ENCODE peak calls at places on chromosome 12, in ten cellular contexts. P is AG04449; Z is dorsolateral prefrontal cortex; N is astrocyte of the spinal cord; C is CD8-positive, alpha-beta T cell; D is AG09309; J is CD8-positive, alpha-beta memory T cell; X is AG04450; B is OCI-LY7; F is endodermal cell. A is an unnamed sample.

GRCh38 chr12:32548691-32549412 is 130.2 kb upstream of the DNM1L start:
- DNase-seq in P (peak; percentile 54), Z (no peak), N (peak; percentile 95), C (no peak), D (peak; percentile 67), J (no peak), X (no peak), B (no peak), F (peak; percentile 45), A (peak; percentile 96)

GRCh38 chr12:104414581-104415305 is 42.0 kb upstream of the CHST11 start:
- DNase-seq in P (no peak), Z (no peak), N (peak; percentile 23), C (no peak), D (no peak), J (no peak), X (no peak), B (peak; percentile 51), F (peak; percentile 99), A (no peak)

GRCh38 chr12:11882301-11883019 is 188.3 kb upstream of the BCL2L14 start:
- DNase-seq in P (no peak), Z (no peak), N (no peak), C (no peak), D (no peak), J (no peak), X (no peak), B (no peak), F (no peak), A (no peak)

GRCh38 chr12:133080051-133080618 is 588 bp upstream of the ZNF140 start:
- DNase-seq in P (peak; percentile 98), Z (peak; percentile 98), N (peak; percentile 100), C (peak; percentile 99), D (peak; percentile 98), J (peak; percentile 96), X (peak; percentile 99), B (peak; percentile 99), F (peak; percentile 100), A (peak; percentile 97)

GRCh38 chr12:71440393-71441349 is 1.1 kb downstream of the LGR5 start:
- DNase-seq in P (no peak), Z (no peak), N (no peak), C (no peak), D (no peak), J (no peak), X (no peak), B (no peak), F (peak; percentile 81), A (no peak)

GRCh38 chr12:129169928-129170327 is 316.6 kb downstream of the GLT1D1 start:
- DNase-seq in P (no peak), Z (no peak), N (no peak), C (no peak), D (no peak), J (no peak), X (no peak), B (no peak), F (no peak), A (no peak)

GRCh38 chr12:66129934-66130266 is 650 bp downstream of the LLPH start:
- DNase-seq in P (no peak), Z (no peak), N (peak; percentile 22), C (no peak), D (no peak), J (no peak), X (no peak), B (no peak), F (peak; percentile 67), A (no peak)

GRCh38 chr12:43737646-43738045 is 20.9 kb downstream of the PUS7L start:
- DNase-seq in P (no peak), Z (no peak), N (peak; percentile 68), C (no peak), D (no peak), J (no peak), X (no peak), B (no peak), F (no peak), A (no peak)

GRCh38 chr12:6092784-6093722 is 31.4 kb downstream of the VWF start:
- DNase-seq in P (no peak), Z (no peak), N (peak; percentile 91), C (no peak), D (peak; percentile 56), J (no peak), X (peak; percentile 69), B (no peak), F (peak; percentile 84), A (peak; percentile 54)

GRCh38 chr12:97267166-97267565 is 195.4 kb upstream of the RMST start:
- DNase-seq in P (no peak), Z (no peak), N (no peak), C (no peak), D (no peak), J (no peak), X (no peak), B (no peak), F (no peak), A (no peak)

GRCh38 chr12:63989301-63989845 is 144.9 kb downstream of the SRGAP1 start:
- DNase-seq in P (no peak), Z (no peak), N (peak; percentile 70), C (no peak), D (no peak), J (no peak), X (no peak), B (no peak), F (no peak), A (no peak)

GRCh38 chr12:110669193-110669502 is 19.8 kb downstream of the HVCN1 start:
- DNase-seq in P (no peak), Z (no peak), N (no peak), C (no peak), D (no peak), J (no peak), X (no peak), B (peak; percentile 64), F (no peak), A (no peak)

GRCh38 chr12:110666892-110667291 is 22.0 kb downstream of the HVCN1 start:
- DNase-seq in P (no peak), Z (no peak), N (no peak), C (no peak), D (no peak), J (no peak), X (no peak), B (no peak), F (no peak), A (no peak)

GRCh38 chr12:110668480-110669192 is 20.3 kb downstream of the HVCN1 start:
- DNase-seq in P (no peak), Z (no peak), N (no peak), C (no peak), D (no peak), J (no peak), X (no peak), B (peak; percentile 52), F (no peak), A (no peak)

GRCh38 chr12:110667671-110668070 is 21.2 kb downstream of the HVCN1 start:
- DNase-seq in P (no peak), Z (no peak), N (no peak), C (no peak), D (no peak), J (no peak), X (no peak), B (no peak), F (no peak), A (no peak)

DNA sequence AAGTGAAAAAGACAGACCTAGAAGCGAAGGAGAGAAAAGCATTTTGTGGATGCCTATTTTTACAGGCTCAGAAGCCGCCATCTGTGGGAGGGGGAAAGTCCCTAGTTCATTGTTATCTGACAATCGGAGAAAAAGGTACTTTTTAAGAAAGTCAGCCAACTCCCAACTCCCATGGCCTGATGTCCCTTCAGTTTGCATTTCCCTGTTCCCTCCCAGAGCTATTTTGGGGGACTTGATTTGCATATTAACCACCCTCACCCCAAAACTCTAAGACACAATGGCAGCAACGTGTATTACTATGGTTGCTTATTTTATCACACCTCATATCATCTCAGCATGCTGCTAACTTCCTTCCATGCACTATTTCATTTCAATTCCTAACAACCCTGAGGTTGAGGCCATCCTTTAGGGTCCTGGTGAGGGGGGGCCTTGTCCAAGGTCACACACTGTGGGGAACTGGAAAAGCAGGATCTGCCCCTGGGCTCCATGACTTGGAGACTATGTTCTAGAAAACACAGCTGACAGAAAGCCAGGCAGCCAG is 18.7 kb downstream of the HVCN1 start:
- DNase-seq in P (no peak), Z (no peak), N (no peak), C (no peak), D (no peak), J (no peak), X (no peak), B (peak; percentile 60), F (no peak), A (no peak)
- H3K4me3 ChIP-seq in P (no peak overlapping the region), Z (no peak overlapping the region), N (no peak overlapping the region), C (no peak overlapping the region), D (no peak overlapping the region), J (no peak overlapping the region), X (no peak overlapping the region), B (peak overlapping the region; percentile 33), F (no peak overlapping the region), A (no peak overlapping the region)

GRCh38 chr12:19439059-19440018 is at the start of gene AEBP2:
- DNase-seq in P (peak; percentile 70), Z (peak; percentile 90), N (peak; percentile 97), C (peak; percentile 97), D (peak; percentile 81), J (peak; percentile 94), X (peak; percentile 91), B (peak; percentile 91), F (peak; percentile 94), A (peak; percentile 66)
- H3K4me3 ChIP-seq in P (peak within 1 kb of the TSS; percentile 86), Z (peak within 1 kb of the TSS; percentile 61), N (peak within 1 kb of the TSS; percentile 84), C (peak within 1 kb of the TSS; percentile 69), D (peak within 1 kb of the TSS; percentile 84), J (peak within 1 kb of the TSS; percentile 88), X (peak within 1 kb of the TSS; percentile 91), B (peak within 1 kb of the TSS; percentile 99), F (peak within 1 kb of the TSS; percentile 99), A (peak within 1 kb of the TSS; percentile 100)

GRCh38 chr12:62911288-62911687 is 23.7 kb downstream of the PPM1H start:
- DNase-seq in P (no peak), Z (no peak), N (no peak), C (no peak), D (no peak), J (no peak), X (no peak), B (no peak), F (no peak), A (no peak)
- H3K4me3 ChIP-seq in P (no peak overlapping the region), Z (no peak overlapping the region), N (no peak overlapping the region), C (no peak overlapping the region), D (no peak overlapping the region), J (no peak overlapping the region), X (no peak overlapping the region), B (no peak overlapping the region), F (no peak overlapping the region), A (no peak overlapping the region)

GRCh38 chr12:51407604-51408003 is 16.4 kb upstream of the GALNT6 start:
- DNase-seq in P (no peak), Z (no peak), N (no peak), C (no peak), D (no peak), J (no peak), X (no peak), B (no peak), F (peak; percentile 31), A (no peak)

GRCh38 chr12:51413149-51413548 is 11.5 kb upstream of the SLC4A8 start:
- DNase-seq in P (no peak), Z (no peak), N (no peak), C (no peak), D (no peak), J (no peak), X (no peak), B (no peak), F (no peak), A (no peak)

GRCh38 chr12:51406859-51407258 is 15.7 kb upstream of the GALNT6 start:
- DNase-seq in P (no peak), Z (no peak), N (no peak), C (no peak), D (no peak), J (no peak), X (no peak), B (no peak), F (peak; percentile 22), A (no peak)

GRCh38 chr12:51406299-51406698 is 15.1 kb upstream of the GALNT6 start:
- DNase-seq in P (no peak), Z (no peak), N (no peak), C (no peak), D (no peak), J (no peak), X (no peak), B (no peak), F (peak; percentile 29), A (no peak)

GRCh38 chr12:51409846-51410245 is 14.8 kb upstream of the SLC4A8 start:
- DNase-seq in P (no peak), Z (no peak), N (no peak), C (no peak), D (no peak), J (no peak), X (no peak), B (no peak), F (peak; percentile 45), A (no peak)
- H3K4me3 ChIP-seq in P (no peak overlapping the region), Z (no peak overlapping the region), N (no peak overlapping the region), C (no peak overlapping the region), D (no peak overlapping the region), J (no peak overlapping the region), X (no peak overlapping the region), B (no peak overlapping the region), F (no peak overlapping the region), A (no peak overlapping the region)

A was measured in BJ.